ENCODE peak calls at places on chromosome X, in seven cellular contexts. S, R, Y, P, F, Q and B are unnamed samples. For H3K4me1, the result is how much of the 10 kb centered on the place peaks cover.

GRCh38 chrX:47285762-47286320 is 53.0 kb downstream of the USP11 start:
- DNase-seq in S (no peak), P (no peak), Y (no peak), R (no peak), F (no peak), Q (no peak), B (no peak)

GRCh38 chrX:77704881-77705280 is 81.1 kb downstream of the ATRX start:
- DNase-seq in S (peak), Q (no peak), F (no peak), R (no peak), Y (no peak), P (no peak), B (no peak)

GRCh38 chrX:132956421-132957210 is 1.8 kb downstream of the HS6ST2 start:
- DNase-seq in Q (peak), P (peak), F (no peak), R (no peak), Y (no peak), S (peak), B (no peak)

GRCh38 chrX:41621236-41621651 is 67.5 kb upstream of the GPR34 start:
- DNase-seq in Q (no peak), Y (no peak), F (peak), P (no peak), S (no peak), R (no peak), B (no peak)

GRCh38 chrX:87338510-87338909 is 179.1 kb upstream of the KLHL4 start:
- DNase-seq in S (no peak), F (peak), R (no peak), P (no peak), Q (no peak), Y (peak), B (no peak)

GRCh38 chrX:124338733-124339514 is 6.5 kb downstream of the TEX13D start:
- DNase-seq in F (no peak), Y (no peak), P (no peak), S (no peak), Q (no peak), R (no peak), B (no peak)

GRCh38 chrX:115690554-115691216 is 129.7 kb downstream of the PLS3 start:
- DNase-seq in P (no peak), S (no peak), R (no peak), F (peak), Y (peak), Q (peak), B (no peak)

GRCh38 chrX:128698528-128698927 is 646.3 kb upstream of the ACTRT1 start:
- DNase-seq in Y (no peak), P (no peak), R (no peak), S (no peak), Q (no peak), F (no peak), B (no peak)

GRCh38 chrX:44344687-44345086 is 1.2 kb upstream of the EFHC2 start:
- DNase-seq in F (no peak), S (no peak), P (no peak), R (no peak), Q (no peak), Y (no peak), B (no peak)

GRCh38 chrX:119407681-119408080 is 8.5 kb downstream of the SLC25A43 start:
- DNase-seq in P (no peak), R (no peak), Q (no peak), Y (no peak), F (no peak), S (no peak), B (no peak)

GRCh38 chrX:17788956-17789562 is 51.8 kb downstream of the SCML1 start:
- DNase-seq in S (no peak), P (no peak), Q (no peak), Y (no peak), R (no peak), F (no peak), B (no peak)

GRCh38 chrX:64093761-64094160 is 111.7 kb downstream of the AMER1 start:
- DNase-seq in R (no peak), Q (no peak), Y (peak), S (no peak), P (no peak), F (peak), B (no peak)

GRCh38 chrX:40651620-40652223 is 4.4 kb upstream of the CXorf38 start:
- DNase-seq in R (peak), Q (peak), Y (peak), F (peak), S (no peak), P (peak), B (no peak)

GRCh38 chrX:69284491-69284890 is 119.2 kb upstream of the PJA1 start:
- DNase-seq in R (no peak), S (no peak), P (no peak), Q (no peak), Y (no peak), F (no peak), B (no peak)

GRCh38 chrX:49664824-49665223 is 31.0 kb downstream of the PAGE1 start:
- DNase-seq in F (no peak), Q (peak), R (no peak), P (no peak), Y (no peak), S (no peak), B (no peak)

GRCh38 chrX:40526412-40526811 is 54.4 kb upstream of the ATP6AP2 start:
- DNase-seq in Y (no peak), P (no peak), F (no peak), S (no peak), R (no peak), Q (no peak), B (no peak)

GRCh38 chrX:8455600-8455999 is 9.0 kb upstream of the VCX3B start:
- DNase-seq in Q (no peak), F (no peak), P (no peak), Y (no peak), S (no peak), R (no peak), B (no peak)

GRCh38 chrX:17592117-17592516 is 145.2 kb upstream of the SCML1 start:
- DNase-seq in P (no peak), F (peak), Y (no peak), Q (no peak), R (no peak), S (no peak), B (no peak)

GRCh38 chrX:154096140-154097002 is 1.1 kb downstream of the MECP2 start:
- DNase-seq in Q (no peak), P (peak), Y (no peak), S (peak), R (no peak), F (no peak), B (peak)

GRCh38 chrX:56812515-56813105 is 83.6 kb downstream of the NBDY start:
- DNase-seq in S (no peak), R (no peak), Y (peak), F (peak), Q (no peak), P (no peak), B (no peak)

GRCh38 chrX:114363346-114363745 is 220.5 kb upstream of the HTR2C start:
- DNase-seq in R (no peak), S (no peak), P (no peak), Q (no peak), Y (no peak), F (no peak), B (no peak)

GRCh38 chrX:38426785-38427184 is 74.4 kb downstream of the OTC start:
- DNase-seq in F (peak), R (no peak), P (no peak), S (no peak), Q (peak), Y (no peak), B (no peak)

GRCh38 chrX:48971325-48972213 is at the start of gene KCND1:
- DNase-seq in P (peak), R (peak), Y (no peak), S (peak), Q (peak), F (peak), B (no peak)

GRCh38 chrX:19904778-19905367 is 17.5 kb upstream of the SH3KBP1 start:
- DNase-seq in P (no peak), S (no peak), F (peak), R (no peak), Q (peak), Y (peak), B (no peak)

GRCh38 chrX:41931591-41931990 is 8.2 kb upstream of the CASK start:
- DNase-seq in R (no peak), Q (no peak), F (no peak), S (no peak), P (no peak), Y (no peak), B (no peak)

GRCh38 chrX:77003956-77004355 is 443.2 kb upstream of the FGF16 start:
- DNase-seq in S (no peak), F (no peak), P (no peak), R (no peak), Q (no peak), Y (no peak), B (no peak)

GRCh38 chrX:42797646-42798045 is 19.7 kb upstream of the PPP1R2C start:
- DNase-seq in F (no peak), Y (no peak), Q (no peak), S (no peak), P (no peak), R (no peak), B (no peak)

GRCh38 chrX:38699116-38699515 is 102.1 kb upstream of the MID1IP1 start:
- DNase-seq in Y (no peak), P (no peak), F (no peak), Q (no peak), R (no peak), S (no peak), B (no peak)

GRCh38 chrX:45712067-45712466 is 511.4 kb upstream of the DIPK2B start:
- DNase-seq in F (no peak), P (no peak), S (no peak), Y (no peak), Q (no peak), R (no peak), B (no peak)

GRCh38 chrX:49166914-49167739 is 4.6 kb downstream of the MAGIX start:
- DNase-seq in Q (no peak), S (peak), Y (peak), R (peak), F (peak), P (peak), B (peak)

GRCh38 chrX:55142919-55143310 is 54.1 kb downstream of the PAGE2 start:
- DNase-seq in F (no peak), Q (no peak), R (no peak), P (no peak), Y (no peak), S (no peak), B (no peak)

GRCh38 chrX:13090261-13091110 is 46.1 kb upstream of the FAM9C start:
- DNase-seq in F (peak), S (no peak), Q (no peak), Y (peak), R (no peak), P (no peak), B (no peak)
- H3K4me3 ChIP-seq in F (no peak), S (no peak), Q (no peak), Y (peak), R (no peak), P (no peak), B (no peak)

GRCh38 chrX:25873196-25873595 is 264.9 kb upstream of the MAGEB18 start:
- DNase-seq in P (no peak), S (no peak), Y (no peak), R (no peak), Q (peak), F (peak), B (no peak)
- TF ChIP-seq CTCF in P (no peak), S (no peak), Y (no peak), R (no peak), Q (no peak), F (no peak), B (no peak)

GRCh38 chrX:7120578-7121219 is 26.8 kb upstream of the STS start:
- DNase-seq in F (peak), Y (no peak), R (no peak), P (no peak), Q (no peak), S (no peak), B (no peak)
- H3K4me1 ChIP-seq in F (under half), Y (half or more), R (under half), P (under half), Q (under half), S (under half), B (under half)

GRCh38 chrX:71669492-71669891 is 2.1 kb downstream of the LOC101059915 start:
- DNase-seq in F (no peak), Q (no peak), S (peak), Y (no peak), R (peak), P (no peak), B (no peak)

GRCh38 chrX:71666240-71667223 is 814 bp upstream of the LOC101059915 start:
- DNase-seq in Q (no peak), S (peak), P (no peak), F (no peak), R (no peak), Y (no peak), B (no peak)

GRCh38 chrX:71668248-71668595 is 876 bp downstream of the LOC101059915 start:
- DNase-seq in Q (no peak), Y (no peak), F (no peak), P (no peak), R (peak), S (no peak), B (no peak)

GRCh38 chrX:71665747-71666146 is 1.6 kb upstream of the LOC101059915 start:
- DNase-seq in P (no peak), Y (no peak), R (no peak), F (no peak), S (peak), Q (no peak), B (no peak)

DNA sequence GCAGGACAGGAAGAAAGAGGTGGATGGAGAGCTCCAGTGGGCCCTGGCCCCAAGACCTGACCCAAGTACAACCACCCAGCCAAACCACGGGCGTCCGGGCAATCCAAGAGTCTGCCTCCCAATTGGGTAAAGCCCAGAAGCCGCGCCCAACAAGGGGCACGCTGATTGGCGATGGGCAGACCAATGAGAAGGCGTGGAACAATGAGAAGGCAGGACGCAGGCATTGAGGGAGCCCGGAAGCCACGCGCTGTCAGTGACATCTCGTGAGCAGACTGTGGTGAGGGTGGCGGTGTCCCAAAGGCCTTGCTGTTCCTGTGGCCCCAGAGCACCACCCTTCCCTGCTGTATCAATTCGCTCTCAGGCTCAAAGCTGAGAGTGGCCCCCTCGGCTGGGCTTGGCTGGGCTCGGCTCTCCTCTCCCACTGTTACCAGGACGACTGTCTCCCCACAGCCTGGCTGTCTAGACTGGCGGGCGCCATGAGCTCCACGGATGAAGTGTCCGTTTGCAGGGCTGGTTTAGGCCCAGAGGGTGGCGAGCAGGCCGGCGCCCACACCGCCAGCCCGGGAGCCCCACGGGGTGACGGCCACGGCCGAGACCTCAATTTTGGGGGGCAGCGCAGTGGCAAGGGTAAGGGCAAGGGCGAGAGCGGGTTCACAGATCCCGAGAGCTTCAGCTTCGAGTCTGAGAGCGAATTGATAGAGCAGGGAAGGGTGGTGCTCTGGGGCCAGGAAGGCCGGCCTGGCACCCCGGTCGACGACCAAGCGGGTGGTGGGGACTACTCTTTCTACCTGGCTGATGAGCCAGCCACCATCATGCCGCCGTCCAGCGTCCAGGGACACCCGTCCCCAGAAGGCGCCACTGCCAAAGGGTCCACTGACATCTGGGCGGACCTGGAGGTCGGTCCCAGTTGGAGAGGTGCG is at the start of gene LOC101059915:
- DNase-seq in F (no peak), Y (no peak), P (no peak), Q (no peak), R (peak), S (peak), B (no peak)
- H3K4me3 ChIP-seq in F (no peak), Y (no peak), P (no peak), Q (no peak), R (no peak), S (no peak), B (no peak)

DNA sequence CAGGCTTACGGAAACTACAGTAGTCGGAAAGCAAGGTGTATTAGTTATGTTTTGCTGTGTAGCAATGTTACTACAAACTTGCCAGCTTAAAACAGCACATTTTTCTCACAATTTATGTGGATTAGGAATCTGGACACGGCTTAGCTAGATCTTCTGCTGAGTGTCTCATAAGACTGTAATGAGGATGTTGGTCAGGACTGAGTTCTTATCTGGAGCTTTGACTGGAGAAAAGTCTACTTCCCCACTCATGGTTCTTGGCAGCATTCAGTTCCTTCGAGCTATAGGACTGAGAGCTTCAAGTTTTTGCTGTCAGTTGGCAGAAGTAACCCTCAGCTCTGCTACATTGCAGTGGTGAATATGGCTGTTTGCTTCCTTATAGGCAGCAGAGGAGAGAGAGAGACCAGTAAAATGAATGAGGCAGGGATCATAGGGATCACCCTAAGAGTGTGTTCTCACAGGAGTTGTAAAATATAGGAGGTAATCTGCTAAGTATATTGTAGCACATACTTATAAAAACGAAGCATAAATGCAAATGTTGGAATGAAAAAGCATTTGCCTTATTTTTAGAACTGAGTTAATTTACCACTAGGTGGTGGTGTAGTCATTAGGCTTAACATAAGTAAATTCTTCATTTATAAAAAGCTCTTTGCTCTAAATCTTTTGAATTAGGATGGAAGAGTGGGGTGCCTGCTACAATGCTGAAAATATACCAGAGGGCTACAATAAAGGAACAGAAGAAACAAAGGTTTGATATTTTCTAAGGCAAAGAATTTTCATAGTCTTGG is 38.6 kb downstream of the ALG13 start:
- DNase-seq in F (peak), S (no peak), P (no peak), Y (peak), Q (no peak), R (no peak), B (no peak)
- TF ChIP-seq CTCF in F (no peak), S (no peak), P (peak), Y (peak), Q (peak), R (no peak), B (peak)

DNA sequence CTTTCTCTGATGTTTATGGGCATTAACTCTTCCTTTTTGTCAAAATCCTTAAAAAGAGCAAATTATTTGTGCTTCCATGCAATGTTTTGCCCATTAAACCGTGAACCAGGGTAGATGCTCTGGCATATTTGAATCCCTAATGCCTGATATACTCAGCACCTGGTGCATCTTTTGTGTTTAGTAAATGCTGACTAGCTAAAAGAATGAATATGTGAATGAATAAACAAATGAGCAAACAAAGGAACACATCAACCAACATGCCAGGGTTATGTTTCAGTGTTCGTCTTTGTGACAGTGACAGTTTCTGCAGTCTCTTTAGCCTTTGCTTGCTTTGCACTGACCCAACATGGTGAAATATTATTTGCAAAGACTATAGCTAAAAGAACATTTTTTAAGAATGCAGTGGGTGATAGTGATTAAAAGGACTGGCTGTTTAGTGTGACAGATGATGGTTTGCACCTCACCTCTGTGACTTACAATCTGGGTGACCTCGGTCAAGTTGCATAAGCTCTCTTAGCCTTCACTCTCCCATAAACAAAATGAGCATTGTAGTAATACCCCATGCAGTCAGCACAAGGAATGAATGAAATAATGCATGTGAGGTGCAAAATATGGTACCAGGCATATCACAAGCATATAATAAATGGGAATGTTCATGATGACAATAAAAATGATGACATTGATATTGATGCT is 29.5 kb downstream of the SMPX start:
- DNase-seq in F (no peak), P (no peak), Y (no peak), S (no peak), Q (no peak), R (no peak), B (no peak)
- H3K4me1 ChIP-seq in F (under half), P (under half), Y (under half), S (under half), Q (under half), R (under half), B (under half)

GRCh38 chrX:110317820-110318663 is at the start of gene AMMECR1:
- DNase-seq in F (peak), S (peak), R (peak), Y (peak), Q (peak), P (peak), B (peak)

GRCh38 chrX:110318664-110318968 is 731 bp upstream of the AMMECR1 start:
- DNase-seq in P (no peak), Y (peak), Q (no peak), F (peak), S (no peak), R (no peak), B (no peak)

GRCh38 chrX:110316351-110317078 is 1.4 kb downstream of the AMMECR1 start:
- DNase-seq in F (peak), R (no peak), Q (no peak), P (no peak), Y (no peak), S (no peak), B (no peak)

GRCh38 chrX:110317079-110317819 is 636 bp downstream of the AMMECR1 start:
- DNase-seq in Q (peak), Y (peak), F (peak), S (no peak), P (peak), R (peak), B (peak)

GRCh38 chrX:110315541-110315940 is 2.3 kb downstream of the AMMECR1 start:
- DNase-seq in S (no peak), Y (no peak), P (no peak), Q (no peak), F (no peak), R (no peak), B (no peak)
- H3K4me3 ChIP-seq in S (no peak), Y (peak), P (no peak), Q (no peak), F (no peak), R (peak), B (no peak)

GRCh38 chrX:112760697-112761096 is 79.9 kb downstream of the AMOT start:
- DNase-seq in S (no peak), R (no peak), F (no peak), Y (peak), Q (no peak), P (no peak), B (no peak)
- TF ChIP-seq CTCF in S (no peak), R (no peak), F (no peak), Y (peak), Q (no peak), P (peak), B (peak)

GRCh38 chrX:107726809-107727534 is 48.6 kb downstream of the TSC22D3 start:
- DNase-seq in F (peak), Y (no peak), P (no peak), S (no peak), R (no peak), Q (no peak), B (no peak)
- H3K4me1 ChIP-seq in F (under half), Y (under half), P (half or more), S (under half), R (under half), Q (half or more), B (under half)